ENCODE peak calls at places on chromosomes 7 and 10, in seven cellular contexts. V is endothelial cell of umbilical vein, K is upper lobe of left lung, R is H1, Q is Panc1, S is HL-60, P is prostate gland. A is an unnamed sample.

GRCh38 chr7:130899638-130900401 is 165.8 kb upstream of the KLF14 start:
- DNase-seq in V (no peak), K (peak), R (no peak), Q (peak), S (no peak), P (no peak), A (no peak)

GRCh38 chr7:52959336-52959735 is 76.1 kb upstream of the POM121L12 start:
- DNase-seq in V (peak), K (no peak), R (no peak), Q (no peak), S (no peak), P (no peak), A (no peak)

GRCh38 chr10:1180071-1180730 is 124.0 kb downstream of the WDR37 start:
- DNase-seq in V (no peak), K (no peak), R (no peak), Q (no peak), S (no peak), P (no peak), A (no peak)

GRCh38 chr7:134902058-134902457 is 84.2 kb upstream of the AGBL3 start:
- DNase-seq in V (no peak), K (no peak), R (no peak), Q (no peak), S (no peak), P (no peak), A (no peak)

GRCh38 chr10:14478201-14478600 is 147.5 kb upstream of the FRMD4A start:
- DNase-seq in V (no peak), K (no peak), R (no peak), Q (no peak), S (no peak), P (no peak), A (no peak)

GRCh38 chr7:74405191-74405898 is 48.4 kb upstream of the GTF2IRD1 start:
- DNase-seq in V (no peak), K (no peak), R (peak), Q (no peak), S (peak), P (no peak), A (no peak)

GRCh38 chr7:155951554-155952158 is 139.4 kb upstream of the SHH start:
- DNase-seq in V (peak), K (no peak), R (no peak), Q (peak), S (no peak), P (peak), A (no peak)

GRCh38 chr7:133513608-133514007 is 260.7 kb downstream of the EXOC4 start:
- DNase-seq in V (no peak), K (no peak), R (no peak), Q (no peak), S (no peak), P (no peak), A (no peak)

GRCh38 chr7:147509052-147509480 is 1081.5 kb upstream of the C7orf33 start:
- DNase-seq in V (no peak), K (no peak), R (no peak), Q (no peak), S (no peak), P (no peak), A (peak)

GRCh38 chr10:30811665-30812017 is 182.1 kb upstream of the LYZL2 start:
- DNase-seq in V (no peak), K (no peak), R (no peak), Q (no peak), S (no peak), P (peak), A (no peak)

GRCh38 chr7:2709553-2710165 is 21.7 kb downstream of the AMZ1 start:
- DNase-seq in V (peak), K (peak), R (peak), Q (peak), S (peak), P (peak), A (no peak)

GRCh38 chr10:121880842-121881423 is 46.9 kb downstream of the ATE1 start:
- DNase-seq in V (peak), K (no peak), R (no peak), Q (no peak), S (peak), P (no peak), A (no peak)

GRCh38 chr10:48252354-48252650 is 22.2 kb downstream of the FRMPD2 start:
- DNase-seq in V (no peak), K (no peak), R (no peak), Q (no peak), S (no peak), P (no peak), A (no peak)

GRCh38 chr10:81569488-81569887 is 305.5 kb upstream of the NRG3 start:
- DNase-seq in V (no peak), K (no peak), R (no peak), Q (no peak), S (no peak), P (no peak), A (no peak)

GRCh38 chr7:30835396-30835915 is 64.2 kb downstream of the MINDY4 start:
- DNase-seq in V (no peak), K (no peak), R (no peak), Q (no peak), S (no peak), P (no peak), A (no peak)

GRCh38 chr10:110207805-110208613 is 604 bp downstream of the MXI1 start:
- DNase-seq in V (peak), K (peak), R (no peak), Q (no peak), S (no peak), P (peak), A (no peak)

GRCh38 chr10:13271552-13272163 is 28.2 kb downstream of the PHYH start:
- DNase-seq in V (peak), K (peak), R (peak), Q (no peak), S (no peak), P (no peak), A (no peak)

GRCh38 chr10:128316925-128317324 is 190.7 kb upstream of the MKI67 start:
- DNase-seq in V (no peak), K (no peak), R (no peak), Q (no peak), S (no peak), P (no peak), A (no peak)

GRCh38 chr7:5041047-5041446 is 4.6 kb upstream of the RBAK start:
- DNase-seq in V (no peak), K (no peak), R (no peak), Q (no peak), S (no peak), P (no peak), A (no peak)

GRCh38 chr10:103917326-103918052 is 495 bp downstream of the STN1 start:
- DNase-seq in V (no peak), K (peak), R (no peak), Q (no peak), S (no peak), P (no peak), A (no peak)

GRCh38 chr7:144069511-144069910 is at the start of gene OR2A25:
- DNase-seq in V (no peak), K (no peak), R (no peak), Q (no peak), S (no peak), P (no peak), A (no peak)

GRCh38 chr7:125423444-125424155 is 494.0 kb upstream of the POT1 start:
- DNase-seq in V (peak), K (no peak), R (no peak), Q (no peak), S (no peak), P (no peak), A (no peak)

GRCh38 chr10:71863203-71863602 is 12.2 kb upstream of the PSAP start:
- DNase-seq in V (no peak), K (no peak), R (no peak), Q (no peak), S (no peak), P (no peak), A (no peak)

GRCh38 chr10:4763513-4763912 is 62.5 kb upstream of the AKR1E2 start:
- DNase-seq in V (no peak), K (no peak), R (no peak), Q (no peak), S (no peak), P (no peak), A (no peak)

GRCh38 chr10:104029528-104029875 is 56.2 kb downstream of the COL17A1 start:
- DNase-seq in V (no peak), K (no peak), R (no peak), Q (no peak), S (no peak), P (no peak), A (no peak)

GRCh38 chr7:134434701-134435100 is 24.2 kb downstream of the AKR1B1 start:
- DNase-seq in V (no peak), K (no peak), R (no peak), Q (no peak), S (no peak), P (no peak), A (no peak)

GRCh38 chr10:111648046-111648445 is 535.5 kb downstream of the GPAM start:
- DNase-seq in V (no peak), K (no peak), R (no peak), Q (no peak), S (no peak), P (no peak), A (no peak)

GRCh38 chr7:51591223-51591622 is 274.6 kb upstream of the COBL start:
- DNase-seq in V (no peak), K (no peak), R (no peak), Q (no peak), S (no peak), P (no peak), A (no peak)

GRCh38 chr10:122054046-122055025 is 65.4 kb downstream of the TACC2 start:
- DNase-seq in V (peak), K (peak), R (no peak), Q (no peak), S (no peak), P (no peak), A (no peak)

GRCh38 chr10:25522946-25523608 is 348.3 kb downstream of the GPR158 start:
- DNase-seq in V (peak), K (no peak), R (peak), Q (no peak), S (no peak), P (no peak), A (no peak)

GRCh38 chr10:119511828-119512515 is 30.5 kb downstream of the RGS10 start:
- DNase-seq in V (no peak), K (no peak), R (no peak), Q (no peak), S (no peak), P (no peak), A (peak)

GRCh38 chr7:34430456-34430855 is 227.6 kb upstream of the NPSR1 start:
- DNase-seq in V (peak), K (no peak), R (no peak), Q (no peak), S (no peak), P (peak), A (no peak)

GRCh38 chr10:86651021-86651471 is 3.3 kb upstream of the OPN4 start:
- DNase-seq in V (no peak), K (no peak), R (no peak), Q (no peak), S (no peak), P (no peak), A (no peak)

GRCh38 chr7:23133797-23134196 is 28.2 kb downstream of the KLHL7 start:
- DNase-seq in V (no peak), K (no peak), R (no peak), Q (no peak), S (no peak), P (no peak), A (no peak)

GRCh38 chr7:138739859-138740258 is 38.7 kb upstream of the SVOPL start:
- DNase-seq in V (no peak), K (no peak), R (no peak), Q (no peak), S (no peak), P (no peak), A (no peak)

GRCh38 chr10:109040622-109041021 is 882.7 kb downstream of the XPNPEP1 start:
- DNase-seq in V (no peak), K (no peak), R (no peak), Q (no peak), S (no peak), P (no peak), A (no peak)
- TF ChIP-seq POLR2AphosphoS5 in V (no peak), K (no peak), R (no peak), Q (no peak), S (no peak), P (no peak), A (no peak)

DNA sequence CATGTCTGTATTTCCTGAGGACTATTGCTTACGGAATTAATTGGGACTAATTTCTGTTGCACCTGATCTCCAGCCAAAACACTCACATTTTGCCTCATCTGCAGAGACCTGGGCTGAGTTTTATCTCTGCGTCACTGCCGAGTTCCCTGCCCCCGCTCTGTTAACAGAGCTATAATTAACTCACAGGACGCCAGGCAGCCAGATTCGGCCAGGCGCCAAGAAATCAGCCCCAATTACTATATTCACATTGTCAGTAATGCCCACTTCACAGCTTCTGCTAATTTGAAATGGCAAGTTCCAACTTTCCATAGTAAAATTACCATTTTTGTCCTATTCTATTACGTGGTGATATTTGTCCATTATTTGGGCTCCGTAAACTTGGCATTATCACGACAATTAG is 130.5 kb downstream of the CUX1 start:
- DNase-seq in V (peak), K (no peak), R (no peak), Q (no peak), S (no peak), P (no peak), A (no peak)
- TF ChIP-seq POLR2AphosphoS5 in V (no peak), K (no peak), R (no peak), Q (no peak), S (no peak), P (no peak), A (no peak)

GRCh38 chr7:27115161-27116018 is 12.9 kb upstream of the HOXA2 start:
- DNase-seq in V (peak), K (no peak), R (no peak), Q (no peak), S (no peak), P (peak), A (no peak)
- TF ChIP-seq POLR2AphosphoS5 in V (peak), K (peak), R (no peak), Q (peak), S (no peak), P (peak), A (no peak)

GRCh38 chr7:49094866-49095265 is 170.5 kb downstream of the CDC14C start:
- DNase-seq in V (no peak), K (no peak), R (no peak), Q (no peak), S (no peak), P (no peak), A (no peak)
- TF ChIP-seq POLR2AphosphoS5 in V (no peak), K (no peak), R (no peak), Q (no peak), S (no peak), P (no peak), A (no peak)

DNA sequence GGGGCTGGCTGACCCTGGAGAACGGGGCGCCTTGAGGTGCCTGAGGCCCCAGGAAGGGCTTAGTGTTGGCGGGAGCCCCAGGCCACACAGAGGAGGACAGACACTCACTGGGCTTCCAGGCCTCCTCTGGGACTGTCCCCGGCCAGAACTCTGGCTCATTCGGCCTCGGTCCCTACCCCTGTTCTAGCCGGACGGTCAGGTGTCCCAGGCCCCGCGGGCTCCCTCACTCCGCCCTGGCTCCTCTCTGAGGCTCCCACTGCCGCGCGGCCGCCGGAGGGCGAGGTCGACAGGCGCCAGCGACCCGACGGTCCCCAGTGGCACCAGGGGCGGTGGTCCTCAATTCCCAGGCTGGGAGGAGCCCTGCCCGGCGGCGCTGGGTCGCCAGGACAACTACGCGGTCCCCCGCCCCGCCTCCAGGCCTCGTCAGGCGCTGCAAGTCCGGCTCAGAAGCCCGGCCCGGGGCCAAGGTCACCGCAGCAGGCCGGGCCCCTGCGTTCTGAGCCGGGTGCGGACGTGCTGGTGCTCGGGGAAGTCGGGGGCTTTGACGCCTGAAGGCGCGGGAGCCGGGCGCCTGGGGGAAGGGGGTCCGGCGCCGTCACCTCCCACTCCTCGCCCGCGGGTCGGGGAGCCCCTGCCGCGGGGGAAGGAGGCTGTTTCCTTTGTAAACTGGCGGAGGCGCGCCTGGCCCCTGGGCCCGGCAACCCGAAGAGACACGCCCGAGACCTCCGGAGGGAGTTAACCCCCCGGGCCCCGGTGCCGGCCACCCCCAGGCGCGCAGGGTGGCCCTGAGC is 1.1 kb upstream of the PWWP2B start:
- DNase-seq in V (peak), K (peak), R (no peak), Q (no peak), S (no peak), P (no peak), A (no peak)
- TF ChIP-seq POLR2AphosphoS5 in V (no peak), K (no peak), R (no peak), Q (peak), S (no peak), P (no peak), A (no peak)

DNA sequence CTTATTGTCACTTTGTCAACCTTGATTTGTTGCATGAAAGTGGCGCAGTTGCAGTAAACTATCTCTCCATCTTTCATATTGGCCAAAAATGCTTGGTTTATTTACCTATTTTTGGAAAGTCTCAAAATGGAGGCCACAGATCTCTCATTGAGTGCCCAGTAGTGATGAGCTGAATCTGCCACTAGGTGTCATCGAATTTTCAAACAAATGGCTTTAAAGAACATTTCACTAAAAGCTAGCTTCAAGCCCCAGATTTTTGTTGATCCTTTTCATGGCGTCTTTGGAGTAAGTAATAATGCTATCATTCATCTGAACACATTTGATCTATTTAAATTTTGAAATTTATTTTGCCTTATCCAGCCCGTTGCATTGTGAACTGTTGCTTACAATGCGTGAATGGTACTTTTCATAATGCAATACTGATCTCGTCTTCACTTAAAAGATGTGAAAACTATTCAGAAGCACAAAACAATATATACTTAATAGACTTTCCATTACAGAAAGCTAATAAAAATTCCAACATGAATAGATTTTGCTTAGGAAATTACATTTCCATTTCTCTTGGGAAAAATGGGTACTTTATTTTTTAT is 236.2 kb downstream of the DNAJB9 start:
- DNase-seq in V (peak), K (no peak), R (no peak), Q (no peak), S (peak), P (no peak), A (peak)
- TF ChIP-seq POLR2AphosphoS5 in V (no peak), K (no peak), R (no peak), Q (no peak), S (no peak), P (no peak), A (no peak)

DNA sequence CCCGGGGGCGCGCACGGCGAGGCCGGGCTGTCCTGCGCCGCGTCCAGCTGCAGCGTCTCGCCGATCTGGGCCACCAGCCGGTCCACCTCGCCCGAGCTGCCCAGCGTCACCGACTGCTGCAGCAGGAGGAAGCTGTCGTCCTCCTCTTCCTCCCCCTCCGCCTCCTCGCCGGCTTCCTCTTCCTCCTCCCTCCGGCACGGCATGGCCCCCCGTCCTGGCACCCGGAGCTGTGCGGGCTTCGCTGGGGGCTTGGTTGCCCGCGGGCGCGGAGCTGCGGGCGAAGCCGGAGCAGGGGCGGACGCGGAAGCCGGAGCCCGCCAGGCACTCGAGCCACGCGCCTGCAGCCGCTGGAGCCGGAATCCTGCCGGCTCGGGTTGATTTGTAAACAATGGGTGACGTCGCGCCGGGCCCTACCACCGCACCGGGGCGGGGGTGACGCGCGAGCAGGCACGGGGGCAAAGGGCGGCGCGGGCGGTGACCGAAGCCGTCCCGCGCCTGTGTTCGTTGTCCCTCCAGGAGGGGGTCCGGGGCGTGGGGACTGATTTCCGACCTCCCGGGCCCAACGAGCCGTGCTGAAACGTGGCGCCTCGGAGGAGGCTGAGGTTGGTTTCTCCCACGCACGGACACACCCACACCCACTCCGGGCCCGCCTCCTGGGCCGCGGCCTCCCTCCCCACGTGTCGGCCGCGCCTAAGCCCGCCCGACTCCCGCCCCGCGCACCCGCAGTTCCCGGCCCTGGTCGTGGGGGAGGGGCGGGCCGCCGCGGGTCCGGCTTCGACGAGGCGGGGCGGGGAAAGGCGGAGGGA is at the start of gene FRAT2:
- DNase-seq in V (peak), K (peak), R (no peak), Q (peak), S (peak), P (peak), A (no peak)
- TF ChIP-seq POLR2AphosphoS5 in V (peak), K (peak), R (peak), Q (peak), S (peak), P (peak), A (peak)

DNA sequence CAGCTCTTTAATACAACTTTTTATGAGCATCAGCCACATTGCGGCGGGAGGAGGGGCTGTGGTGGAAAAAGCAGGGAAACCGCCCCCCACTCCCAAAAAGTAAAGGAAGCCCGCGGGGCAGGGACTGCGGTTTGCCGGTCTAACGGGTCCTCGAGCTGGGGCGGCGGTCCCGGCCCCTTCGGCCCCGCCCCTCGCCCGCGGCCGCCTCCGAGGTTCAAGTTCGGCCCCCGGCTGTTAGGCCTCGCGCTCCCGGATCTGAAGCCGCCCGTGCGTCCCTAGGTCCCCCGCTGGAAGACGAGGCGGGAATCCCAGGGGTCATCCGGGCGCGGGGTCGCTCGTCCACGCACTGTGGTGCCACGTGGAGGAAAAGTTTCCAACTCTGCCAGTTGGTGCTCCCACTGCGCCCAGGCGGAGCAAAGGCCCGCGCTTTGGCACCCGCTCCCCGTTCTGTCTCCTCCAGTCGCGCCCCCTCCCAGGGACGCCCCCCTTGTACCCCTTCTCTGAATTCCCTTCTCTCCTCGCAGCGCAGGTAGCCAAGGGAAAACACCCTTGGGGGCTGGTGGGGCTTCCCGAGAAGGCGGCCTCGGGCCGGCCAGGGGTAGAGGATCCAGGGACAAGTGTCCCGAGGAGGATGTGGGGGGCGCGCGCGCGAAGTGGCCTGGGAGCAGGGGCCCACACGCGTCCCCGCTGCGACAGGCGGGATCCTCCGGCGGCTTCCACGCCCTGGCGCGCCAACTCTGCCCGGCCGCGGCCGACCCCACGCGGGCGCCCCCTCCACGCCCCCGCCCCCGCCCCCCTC is 798 bp upstream of the AUTS2 start:
- DNase-seq in V (peak), K (peak), R (no peak), Q (no peak), S (no peak), P (peak), A (no peak)
- TF ChIP-seq POLR2AphosphoS5 in V (no peak), K (no peak), R (no peak), Q (no peak), S (no peak), P (no peak), A (peak)

A was measured in SK-N-MC.